ENCODE peak calls at places on chromosome 21, in four cellular contexts. I, F, H and E are unnamed samples.

GRCh38 chr21:46428286-46428685 is 30.4 kb upstream of the DIP2A start:
- DNase-seq in H (no peak), F (no peak), I (no peak), E (no peak)

GRCh38 chr21:34530264-34530663 is 18.3 kb upstream of the KCNE1 start:
- DNase-seq in H (no peak), F (no peak), I (no peak), E (no peak)

GRCh38 chr21:38954450-38955059 is 148.8 kb downstream of the ETS2 start:
- DNase-seq in H (no peak), I (no peak), F (no peak), E (no peak)

GRCh38 chr21:42362198-42362597 is 4.1 kb downstream of the TFF1 start:
- DNase-seq in H (no peak), I (no peak), F (no peak), E (no peak)

GRCh38 chr21:42621166-42621827 is 32.1 kb upstream of the PDE9A start:
- DNase-seq in H (peak; percentile 26), F (no peak), I (no peak), E (no peak)

GRCh38 chr21:31732891-31733520 is 1.1 kb upstream of the SCAF4 start:
- DNase-seq in I (peak; percentile 39), F (no peak), H (peak; percentile 15), E (no peak)

GRCh38 chr21:16330340-16331319 is 600.8 kb downstream of the USP25 start:
- DNase-seq in F (no peak), I (peak; percentile 6), H (peak; percentile 52), E (no peak)

GRCh38 chr21:34885636-34886553 is 163.2 kb downstream of the RUNX1 start:
- DNase-seq in F (no peak), I (no peak), H (peak; percentile 55), E (no peak)

GRCh38 chr21:41360072-41360821 is 1.6 kb upstream of the MX2 start:
- DNase-seq in I (no peak), H (peak; percentile 46), F (no peak), E (no peak)

GRCh38 chr21:32448803-32449594 is 36.5 kb downstream of the EVA1C start:
- DNase-seq in F (no peak), H (no peak), I (no peak), E (no peak)

GRCh38 chr21:38957575-38958340 is 152.0 kb downstream of the ETS2 start:
- DNase-seq in H (no peak), F (no peak), I (no peak), E (no peak)

GRCh38 chr21:41171210-41171609 is 3.2 kb downstream of the BACE2 start:
- DNase-seq in F (no peak), I (no peak), H (no peak), E (no peak)

GRCh38 chr21:42988234-42988965 is 14.0 kb downstream of the PKNOX1 start:
- DNase-seq in H (no peak), F (no peak), I (no peak), E (no peak)

GRCh38 chr21:39125752-39126485 is 57.3 kb downstream of the PSMG1 start:
- DNase-seq in F (no peak), H (peak; percentile 80), I (no peak), E (peak; percentile 69)

GRCh38 chr21:16007933-16008332 is 278.2 kb downstream of the USP25 start:
- DNase-seq in H (no peak), F (no peak), I (no peak), E (no peak)

GRCh38 chr21:36661511-36662309 is 37.2 kb upstream of the SIM2 start:
- DNase-seq in I (peak; percentile 62), H (peak; percentile 96), F (no peak), E (no peak)

GRCh38 chr21:35222021-35222420 is 172.9 kb upstream of the RUNX1 start:
- DNase-seq in H (no peak), F (no peak), I (no peak), E (no peak)

GRCh38 chr21:43731891-43732711 is 13.2 kb downstream of the PDXK start:
- DNase-seq in I (no peak), F (no peak), H (no peak), E (no peak)

GRCh38 chr21:34534522-34534921 is 22.5 kb upstream of the KCNE1 start:
- DNase-seq in F (no peak), I (no peak), H (peak; percentile 28), E (no peak)

GRCh38 chr21:45130324-45130774 is 56.0 kb downstream of the ADARB1 start:
- DNase-seq in H (no peak), F (no peak), I (peak; percentile 47), E (no peak)

GRCh38 chr21:45128613-45129226 is 54.3 kb downstream of the ADARB1 start:
- DNase-seq in F (no peak), H (peak; percentile 59), I (no peak), E (peak; percentile 64)

GRCh38 chr21:45127937-45128336 is 53.6 kb downstream of the ADARB1 start:
- DNase-seq in I (no peak), H (no peak), F (no peak), E (no peak)

GRCh38 chr21:45131537-45131999 is 57.2 kb downstream of the ADARB1 start:
- DNase-seq in H (no peak), F (no peak), I (no peak), E (no peak)

GRCh38 chr21:45129231-45129923 is 55.0 kb downstream of the ADARB1 start:
- DNase-seq in H (no peak), F (no peak), I (no peak), E (no peak)
- TF ChIP-seq YY1 in H (no peak), F (no peak), I (no peak), E (no peak)

GRCh38 chr21:14383596-14384210 is 757 bp upstream of the HSPA13 start:
- DNase-seq in F (peak; percentile 12), H (no peak), I (no peak), E (peak; percentile 10)
- TF ChIP-seq HDAC2 in F (no peak), H (no peak), I (no peak), E (no peak)

GRCh38 chr21:29933088-29933487 is 6.7 kb downstream of the GRIK1 start:
- DNase-seq in F (no peak), H (no peak), I (no peak), E (no peak)
- TF ChIP-seq YY1 in F (no peak), H (no peak), I (no peak), E (no peak)

DNA sequence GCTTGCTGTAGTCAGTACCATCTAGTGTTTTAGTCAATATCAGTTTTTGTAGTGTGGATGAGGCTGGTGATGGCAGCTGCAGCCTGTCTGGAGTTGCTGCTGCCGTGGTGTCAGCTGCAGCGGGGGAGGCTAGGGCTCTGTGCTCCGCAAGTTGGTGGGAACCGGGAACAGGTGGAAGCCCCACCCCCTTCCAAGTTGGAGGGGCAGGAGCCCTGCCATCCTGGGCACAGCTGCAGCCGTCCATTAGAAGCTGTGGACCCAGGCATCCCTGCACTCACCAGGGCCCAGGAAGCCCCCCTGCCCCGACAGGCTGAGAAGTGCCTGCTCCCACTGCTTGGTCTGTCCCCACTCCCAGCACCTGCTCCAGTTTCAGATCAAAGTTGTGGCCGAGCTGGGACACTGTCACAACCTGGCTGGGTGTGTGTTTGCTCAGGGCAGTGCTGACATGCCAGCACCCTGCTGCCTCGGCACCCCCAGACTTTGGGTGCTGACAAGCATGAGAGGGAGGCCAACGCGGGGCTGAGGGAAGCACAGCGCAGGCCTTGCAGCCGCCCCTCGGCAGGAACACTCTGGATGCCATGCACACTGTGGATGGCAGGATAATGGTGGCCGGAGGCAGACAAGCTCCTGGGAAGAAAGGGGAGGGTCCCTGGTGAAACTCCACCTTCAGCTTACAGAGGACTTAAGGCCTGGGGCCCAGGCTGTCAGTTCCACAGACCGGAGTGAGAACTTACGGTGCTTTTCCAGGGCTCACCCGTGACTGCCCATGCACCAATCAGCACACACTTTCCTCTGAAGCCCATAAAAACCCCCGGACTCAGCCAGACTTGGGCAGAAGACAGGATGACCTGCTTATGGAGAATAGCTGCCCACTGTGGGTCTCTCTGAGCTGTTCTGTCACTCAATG is 86.9 kb downstream of the ADARB1 start:
- DNase-seq in F (no peak), H (no peak), I (no peak), E (no peak)
- TF ChIP-seq HDAC2 in F (no peak), H (no peak), I (no peak), E (no peak)

DNA sequence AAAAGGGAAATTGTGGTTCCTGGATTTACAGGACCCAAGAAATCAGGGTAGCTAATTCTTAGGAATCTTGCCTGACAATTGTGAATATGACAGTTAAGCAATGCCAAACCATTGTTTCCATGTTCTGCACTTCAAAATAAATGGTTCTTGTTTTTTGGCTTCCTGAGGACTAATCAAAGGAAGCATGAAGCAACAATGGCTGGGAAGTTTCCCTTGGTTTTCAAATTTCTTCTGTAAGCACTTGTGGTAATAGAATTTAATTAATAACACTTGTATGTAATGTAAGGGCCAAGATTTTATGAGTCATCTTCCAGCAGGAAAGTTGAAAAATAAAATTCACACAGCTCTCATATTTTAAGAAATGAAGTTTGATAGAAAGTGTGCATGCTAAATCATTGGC is 31.7 kb downstream of the JAM2 start:
- DNase-seq in I (no peak), F (no peak), H (no peak), E (no peak)
- TF ChIP-seq YY1 in I (no peak), F (no peak), H (no peak), E (no peak)